ENCODE peak calls at places on chromosomes 1 and 21, in four cellular contexts. One of them, this sample, is unnamed.

GRCh38 chr1:24929876-24930702 is at the start of gene RUNX3:
- DNase-seq in NCI-H1694: peak; percentile 37
- DNase-seq in OCI-M1: no peak
- DNase-seq in NCI-H1092 treated with DMSO at 0.1 percent for 48 hours: peak; percentile 24
- DNase-seq in this sample: no peak

GRCh38 chr21:42685036-42685435 is 31.6 kb downstream of the PDE9A start:
- DNase-seq in NCI-H1694: no peak
- DNase-seq in OCI-M1: no peak
- DNase-seq in NCI-H1092 treated with DMSO at 0.1 percent for 48 hours: no peak
- DNase-seq in this sample: no peak

GRCh38 chr1:91613594-91613993 is 112.9 kb downstream of the CDC7 start:
- DNase-seq in NCI-H1694: no peak
- DNase-seq in OCI-M1: no peak
- DNase-seq in NCI-H1092 treated with DMSO at 0.1 percent for 48 hours: no peak
- DNase-seq in this sample: no peak

GRCh38 chr1:180778782-180779398 is 133.8 kb upstream of the KIAA1614 start:
- DNase-seq in NCI-H1694: peak; percentile 8
- DNase-seq in OCI-M1: peak; percentile 26
- DNase-seq in NCI-H1092 treated with DMSO at 0.1 percent for 48 hours: peak; percentile 10
- DNase-seq in this sample: no peak

GRCh38 chr1:113390871-113391642 is 742 bp downstream of the MAGI3 start:
- DNase-seq in NCI-H1694: peak; percentile 43
- DNase-seq in OCI-M1: peak; percentile 63
- DNase-seq in NCI-H1092 treated with DMSO at 0.1 percent for 48 hours: peak; percentile 49
- DNase-seq in this sample: no peak

GRCh38 chr1:29635073-29635335 is 398.7 kb downstream of the PTPRU start:
- DNase-seq in NCI-H1694: no peak
- DNase-seq in OCI-M1: no peak
- DNase-seq in NCI-H1092 treated with DMSO at 0.1 percent for 48 hours: no peak
- DNase-seq in this sample: no peak

GRCh38 chr1:7438921-7439655 is 332.0 kb upstream of the VAMP3 start:
- DNase-seq in NCI-H1694: no peak
- DNase-seq in OCI-M1: no peak
- DNase-seq in NCI-H1092 treated with DMSO at 0.1 percent for 48 hours: no peak
- DNase-seq in this sample: no peak

GRCh38 chr1:115906627-115907026 is 65.7 kb upstream of the NHLH2 start:
- DNase-seq in NCI-H1694: no peak
- DNase-seq in OCI-M1: no peak
- DNase-seq in NCI-H1092 treated with DMSO at 0.1 percent for 48 hours: no peak
- DNase-seq in this sample: no peak

GRCh38 chr1:55338448-55338820 is 123.3 kb upstream of the USP24 start:
- DNase-seq in NCI-H1694: no peak
- DNase-seq in OCI-M1: no peak
- DNase-seq in NCI-H1092 treated with DMSO at 0.1 percent for 48 hours: no peak
- DNase-seq in this sample: no peak

GRCh38 chr1:212344905-212345304 is 59.7 kb downstream of the PPP2R5A start:
- DNase-seq in NCI-H1694: no peak
- DNase-seq in OCI-M1: no peak
- DNase-seq in NCI-H1092 treated with DMSO at 0.1 percent for 48 hours: no peak
- DNase-seq in this sample: no peak

GRCh38 chr21:41377715-41378114 is 15.9 kb downstream of the MX2 start:
- DNase-seq in NCI-H1694: no peak
- DNase-seq in OCI-M1: no peak
- DNase-seq in NCI-H1092 treated with DMSO at 0.1 percent for 48 hours: no peak
- DNase-seq in this sample: no peak

GRCh38 chr1:204041232-204041767 is 31.6 kb upstream of the SOX13 start:
- DNase-seq in NCI-H1694: no peak
- DNase-seq in OCI-M1: no peak
- DNase-seq in NCI-H1092 treated with DMSO at 0.1 percent for 48 hours: no peak
- DNase-seq in this sample: no peak

GRCh38 chr1:219917851-219918466 is 10.4 kb downstream of the SLC30A10 start:
- DNase-seq in NCI-H1694: no peak
- DNase-seq in OCI-M1: no peak
- DNase-seq in NCI-H1092 treated with DMSO at 0.1 percent for 48 hours: no peak
- DNase-seq in this sample: no peak

GRCh38 chr1:111139234-111139955 is 498 bp downstream of the DRAM2 start:
- DNase-seq in NCI-H1694: peak; percentile 75
- DNase-seq in OCI-M1: peak; percentile 87
- DNase-seq in NCI-H1092 treated with DMSO at 0.1 percent for 48 hours: peak; percentile 88
- DNase-seq in this sample: peak; percentile 43

GRCh38 chr1:151547119-151547899 is 7.2 kb downstream of the TUFT1 start:
- DNase-seq in NCI-H1694: peak; percentile 7
- DNase-seq in OCI-M1: no peak
- DNase-seq in NCI-H1092 treated with DMSO at 0.1 percent for 48 hours: no peak
- DNase-seq in this sample: peak; percentile 55

GRCh38 chr1:154546264-154547043 is 12.0 kb downstream of the UBE2Q1 start:
- DNase-seq in NCI-H1694: peak; percentile 90
- DNase-seq in OCI-M1: peak; percentile 86
- DNase-seq in NCI-H1092 treated with DMSO at 0.1 percent for 48 hours: peak; percentile 43
- DNase-seq in this sample: peak; percentile 6

GRCh38 chr1:205774277-205775014 is 836 bp downstream of the RAB29 start:
- DNase-seq in NCI-H1694: no peak
- DNase-seq in OCI-M1: peak; percentile 31
- DNase-seq in NCI-H1092 treated with DMSO at 0.1 percent for 48 hours: no peak
- DNase-seq in this sample: no peak

GRCh38 chr21:14815001-14815400 is 249.8 kb downstream of the NRIP1 start:
- DNase-seq in NCI-H1694: no peak
- DNase-seq in OCI-M1: no peak
- DNase-seq in NCI-H1092 treated with DMSO at 0.1 percent for 48 hours: no peak
- DNase-seq in this sample: no peak

GRCh38 chr1:226891846-226892533 is 21.6 kb downstream of the PSEN2 start:
- DNase-seq in NCI-H1694: no peak
- DNase-seq in OCI-M1: no peak
- DNase-seq in NCI-H1092 treated with DMSO at 0.1 percent for 48 hours: no peak
- DNase-seq in this sample: no peak

GRCh38 chr1:33228935-33229487 is 27.3 kb upstream of the ZNF362 start:
- DNase-seq in NCI-H1694: peak; percentile 85
- DNase-seq in OCI-M1: no peak
- DNase-seq in NCI-H1092 treated with DMSO at 0.1 percent for 48 hours: peak; percentile 4
- DNase-seq in this sample: peak; percentile 66

GRCh38 chr1:81430955-81431646 is 369.6 kb upstream of the ADGRL2 start:
- DNase-seq in NCI-H1694: no peak
- DNase-seq in OCI-M1: no peak
- DNase-seq in NCI-H1092 treated with DMSO at 0.1 percent for 48 hours: no peak
- DNase-seq in this sample: no peak

GRCh38 chr1:192707978-192708547 is 72.1 kb downstream of the RGS13 start:
- DNase-seq in NCI-H1694: no peak
- DNase-seq in OCI-M1: no peak
- DNase-seq in NCI-H1092 treated with DMSO at 0.1 percent for 48 hours: no peak
- DNase-seq in this sample: no peak

GRCh38 chr1:71231751-71232150 is 150.9 kb upstream of the ZRANB2 start:
- DNase-seq in NCI-H1694: no peak
- DNase-seq in OCI-M1: no peak
- DNase-seq in NCI-H1092 treated with DMSO at 0.1 percent for 48 hours: no peak
- DNase-seq in this sample: no peak

GRCh38 chr1:78370779-78371482 is 119.8 kb upstream of the PTGFR start:
- DNase-seq in NCI-H1694: no peak
- DNase-seq in OCI-M1: peak; percentile 28
- DNase-seq in NCI-H1092 treated with DMSO at 0.1 percent for 48 hours: no peak
- DNase-seq in this sample: no peak

GRCh38 chr1:208535518-208535917 is 291.3 kb upstream of the PLXNA2 start:
- DNase-seq in NCI-H1694: no peak
- DNase-seq in OCI-M1: peak; percentile 5
- DNase-seq in NCI-H1092 treated with DMSO at 0.1 percent for 48 hours: no peak
- DNase-seq in this sample: no peak

GRCh38 chr1:44587796-44588460 is 86.4 kb downstream of the TMEM53 start:
- DNase-seq in NCI-H1694: no peak
- DNase-seq in OCI-M1: no peak
- DNase-seq in NCI-H1092 treated with DMSO at 0.1 percent for 48 hours: peak; percentile 64
- DNase-seq in this sample: no peak

GRCh38 chr1:24110642-24111263 is 1.2 kb downstream of the MYOM3 start:
- DNase-seq in NCI-H1694: no peak
- DNase-seq in OCI-M1: no peak
- DNase-seq in NCI-H1092 treated with DMSO at 0.1 percent for 48 hours: no peak
- DNase-seq in this sample: no peak

GRCh38 chr1:30506785-30507312 is 216.5 kb downstream of the MATN1 start:
- DNase-seq in NCI-H1694: no peak
- DNase-seq in OCI-M1: no peak
- DNase-seq in NCI-H1092 treated with DMSO at 0.1 percent for 48 hours: no peak
- DNase-seq in this sample: no peak

GRCh38 chr21:38136201-38136600 is 120.6 kb upstream of the KCNJ15 start:
- DNase-seq in NCI-H1694: no peak
- DNase-seq in OCI-M1: no peak
- DNase-seq in NCI-H1092 treated with DMSO at 0.1 percent for 48 hours: peak; percentile 13
- DNase-seq in this sample: peak; percentile 17

GRCh38 chr1:39539252-39539790 is 37.3 kb downstream of the PABPC4 start:
- DNase-seq in NCI-H1694: peak; percentile 100
- DNase-seq in OCI-M1: peak; percentile 83
- DNase-seq in NCI-H1092 treated with DMSO at 0.1 percent for 48 hours: peak; percentile 38
- DNase-seq in this sample: peak; percentile 50

GRCh38 chr1:201741763-201742342 is 87.1 kb upstream of the IPO9 start:
- DNase-seq in NCI-H1694: no peak
- DNase-seq in OCI-M1: no peak
- DNase-seq in NCI-H1092 treated with DMSO at 0.1 percent for 48 hours: no peak
- DNase-seq in this sample: no peak

GRCh38 chr1:200040516-200041138 is 13.1 kb downstream of the NR5A2 start:
- DNase-seq in NCI-H1694: no peak
- DNase-seq in OCI-M1: no peak
- DNase-seq in NCI-H1092 treated with DMSO at 0.1 percent for 48 hours: no peak
- DNase-seq in this sample: no peak

GRCh38 chr1:169877800-169878491 is 15.8 kb downstream of the SCYL3 start:
- DNase-seq in NCI-H1694: no peak
- DNase-seq in OCI-M1: no peak
- DNase-seq in NCI-H1092 treated with DMSO at 0.1 percent for 48 hours: no peak
- DNase-seq in this sample: no peak

GRCh38 chr1:86500731-86501130 is 32.0 kb downstream of the CLCA1 start:
- DNase-seq in NCI-H1694: no peak
- DNase-seq in OCI-M1: no peak
- DNase-seq in NCI-H1092 treated with DMSO at 0.1 percent for 48 hours: no peak
- DNase-seq in this sample: no peak

GRCh38 chr1:100430368-100430767 is 78.1 kb downstream of the CDC14A start:
- DNase-seq in NCI-H1694: no peak
- DNase-seq in OCI-M1: no peak
- DNase-seq in NCI-H1092 treated with DMSO at 0.1 percent for 48 hours: no peak
- DNase-seq in this sample: no peak

GRCh38 chr21:20445971-20446370 is 552.2 kb upstream of the NCAM2 start:
- DNase-seq in NCI-H1694: no peak
- DNase-seq in OCI-M1: no peak
- DNase-seq in NCI-H1092 treated with DMSO at 0.1 percent for 48 hours: no peak
- DNase-seq in this sample: no peak

GRCh38 chr1:16092097-16092922 is 18.9 kb upstream of the FAM131C start:
- DNase-seq in NCI-H1694: no peak
- DNase-seq in OCI-M1: no peak
- DNase-seq in NCI-H1092 treated with DMSO at 0.1 percent for 48 hours: no peak
- DNase-seq in this sample: no peak

GRCh38 chr1:107572674-107573205 is 392.2 kb downstream of the VAV3 start:
- DNase-seq in NCI-H1694: peak; percentile 9
- DNase-seq in OCI-M1: no peak
- DNase-seq in NCI-H1092 treated with DMSO at 0.1 percent for 48 hours: peak; percentile 26
- DNase-seq in this sample: peak; percentile 98

GRCh38 chr1:33005812-33006465 is 30.7 kb downstream of the AK2 start:
- DNase-seq in NCI-H1694: no peak
- DNase-seq in OCI-M1: no peak
- DNase-seq in NCI-H1092 treated with DMSO at 0.1 percent for 48 hours: no peak
- DNase-seq in this sample: no peak

This sample was measured in NCI-H446 treated with DMSO at 0.1 percent for 48 hours.